ENCODE peak calls at places on chromosomes 12 and 14, in five cellular contexts. One of them, this sample, is unnamed.

GRCh38 chr12:94710933-94711332 is 60.6 kb upstream of the TMCC3 start:
- DNase-seq in H9: peak; percentile 67
- DNase-seq in IMR-90: peak; percentile 4
- DNase-seq in mesenchymal stem cell: no peak
- DNase-seq in trophoblast cell: peak; percentile 47
- DNase-seq in this sample: no peak

GRCh38 chr14:68862954-68863594 is 70.2 kb upstream of the ZFP36L1 start:
- DNase-seq in H9: peak; percentile 81
- DNase-seq in trophoblast cell: peak; percentile 92
- DNase-seq in IMR-90: peak; percentile 81
- DNase-seq in mesenchymal stem cell: peak; percentile 84
- DNase-seq in this sample: peak; percentile 47

GRCh38 chr12:75852956-75853355 is 178.6 kb downstream of the PHLDA1 start:
- DNase-seq in IMR-90: no peak
- DNase-seq in mesenchymal stem cell: no peak
- DNase-seq in trophoblast cell: no peak
- DNase-seq in H9: no peak
- DNase-seq in this sample: no peak

GRCh38 chr14:49875640-49876198 is 17.2 kb upstream of the ARF6 start:
- DNase-seq in trophoblast cell: peak; percentile 89
- DNase-seq in H9: no peak
- DNase-seq in mesenchymal stem cell: no peak
- DNase-seq in IMR-90: no peak
- DNase-seq in this sample: no peak

GRCh38 chr12:57270966-57271470 is 20.0 kb upstream of the STAC3 start:
- DNase-seq in mesenchymal stem cell: no peak
- DNase-seq in H9: peak; percentile 58
- DNase-seq in trophoblast cell: no peak
- DNase-seq in IMR-90: no peak
- DNase-seq in this sample: no peak

GRCh38 chr12:26028953-26029740 is 70.7 kb downstream of the RASSF8 start:
- DNase-seq in mesenchymal stem cell: peak; percentile 57
- DNase-seq in trophoblast cell: peak; percentile 68
- DNase-seq in H9: no peak
- DNase-seq in IMR-90: peak; percentile 67
- DNase-seq in this sample: no peak

GRCh38 chr12:99130808-99131538 is 485.9 kb downstream of the APAF1 start:
- DNase-seq in IMR-90: no peak
- DNase-seq in H9: no peak
- DNase-seq in mesenchymal stem cell: no peak
- DNase-seq in trophoblast cell: peak; percentile 10
- DNase-seq in this sample: no peak

GRCh38 chr14:89773151-89773550 is 181.4 kb downstream of the EFCAB11 start:
- DNase-seq in mesenchymal stem cell: no peak
- DNase-seq in IMR-90: no peak
- DNase-seq in H9: no peak
- DNase-seq in trophoblast cell: no peak
- DNase-seq in this sample: no peak

GRCh38 chr12:6684609-6685008 is 4.6 kb downstream of the ZNF384 start:
- DNase-seq in H9: no peak
- DNase-seq in trophoblast cell: peak; percentile 63
- DNase-seq in IMR-90: peak; percentile 16
- DNase-seq in mesenchymal stem cell: peak; percentile 41
- DNase-seq in this sample: peak; percentile 54

GRCh38 chr14:54253195-54253947 is 143.4 kb upstream of the CDKN3 start:
- DNase-seq in mesenchymal stem cell: peak; percentile 80
- DNase-seq in IMR-90: peak; percentile 89
- DNase-seq in H9: no peak
- DNase-seq in trophoblast cell: peak; percentile 59
- DNase-seq in this sample: no peak

GRCh38 chr14:57833304-57833703 is 32.6 kb downstream of the SLC35F4 start:
- DNase-seq in IMR-90: peak; percentile 88
- DNase-seq in H9: no peak
- DNase-seq in mesenchymal stem cell: no peak
- DNase-seq in trophoblast cell: no peak
- DNase-seq in this sample: no peak

GRCh38 chr12:102172436-102172835 is 25.2 kb downstream of the PMCH start:
- DNase-seq in IMR-90: peak; percentile 64
- DNase-seq in trophoblast cell: no peak
- DNase-seq in mesenchymal stem cell: peak; percentile 26
- DNase-seq in H9: no peak
- DNase-seq in this sample: no peak

GRCh38 chr14:30874120-30874998 is at the start of gene COCH:
- DNase-seq in IMR-90: no peak
- DNase-seq in mesenchymal stem cell: no peak
- DNase-seq in trophoblast cell: peak; percentile 34
- DNase-seq in H9: peak; percentile 61
- DNase-seq in this sample: peak; percentile 79

GRCh38 chr12:39723831-39724230 is 104.2 kb upstream of the ABCD2 start:
- DNase-seq in mesenchymal stem cell: peak; percentile 7
- DNase-seq in H9: peak; percentile 30
- DNase-seq in trophoblast cell: peak; percentile 8
- DNase-seq in IMR-90: no peak
- DNase-seq in this sample: no peak

GRCh38 chr12:95303476-95303875 is 85.9 kb downstream of the VEZT start:
- DNase-seq in IMR-90: peak; percentile 66
- DNase-seq in trophoblast cell: no peak
- DNase-seq in H9: no peak
- DNase-seq in mesenchymal stem cell: no peak
- DNase-seq in this sample: no peak

GRCh38 chr12:1925125-1925963 is 6.9 kb upstream of the CACNA2D4 start:
- DNase-seq in mesenchymal stem cell: no peak
- DNase-seq in IMR-90: no peak
- DNase-seq in H9: peak; percentile 20
- DNase-seq in trophoblast cell: no peak
- DNase-seq in this sample: peak; percentile 34

GRCh38 chr14:71478542-71478941 is 453.7 kb upstream of the RGS6 start:
- DNase-seq in H9: no peak
- DNase-seq in mesenchymal stem cell: peak; percentile 65
- DNase-seq in trophoblast cell: peak; percentile 30
- DNase-seq in IMR-90: peak; percentile 64
- DNase-seq in this sample: no peak

GRCh38 chr14:88422919-88423318 is 37.5 kb downstream of the SPATA7 start:
- DNase-seq in H9: no peak
- DNase-seq in mesenchymal stem cell: peak; percentile 52
- DNase-seq in IMR-90: peak; percentile 88
- DNase-seq in trophoblast cell: no peak
- DNase-seq in this sample: no peak

DNA sequence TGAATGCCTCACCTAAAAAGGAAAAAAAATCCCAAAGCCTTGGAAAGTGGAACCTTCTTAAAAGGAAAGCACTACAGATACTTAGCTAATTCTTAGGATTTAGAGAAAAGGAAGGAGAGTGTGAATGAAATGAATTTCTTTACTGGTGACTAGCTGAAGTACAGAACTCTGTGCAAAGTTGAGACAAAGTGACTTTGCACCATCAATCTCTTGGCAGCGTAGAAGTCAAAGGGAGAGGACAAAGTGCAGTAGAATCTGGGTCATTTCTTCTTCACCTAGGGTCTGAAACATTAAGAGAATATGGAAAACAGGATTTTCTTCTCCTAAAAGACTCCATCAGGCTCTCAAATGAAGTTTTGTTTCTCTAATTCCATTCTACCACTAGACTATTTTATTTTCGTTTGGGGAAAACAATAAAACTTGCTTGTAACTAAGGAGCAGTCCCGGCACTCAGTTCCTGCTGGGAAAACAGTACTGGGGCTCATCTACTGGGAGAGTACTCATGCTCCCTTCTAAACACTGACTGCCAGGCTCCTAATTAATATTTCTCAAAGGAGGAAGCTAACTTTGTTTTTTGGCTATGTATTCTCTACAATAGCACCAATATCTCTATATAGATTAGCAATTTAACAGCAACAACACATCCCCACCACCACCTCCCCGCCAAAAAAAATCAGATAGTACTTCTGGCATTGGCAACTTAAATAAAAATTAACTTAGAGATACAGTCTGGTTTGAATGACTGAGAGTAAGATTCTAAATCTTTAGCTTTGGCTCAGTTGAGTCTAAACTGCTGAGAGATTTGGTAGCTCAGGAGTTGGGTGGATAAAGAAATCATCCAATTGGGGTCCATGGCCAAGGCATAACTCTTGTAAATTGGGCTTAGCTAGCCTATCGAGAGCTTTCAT is 110.7 kb downstream of the SLC15A5 start:
- DNase-seq in H9: no peak
- DNase-seq in mesenchymal stem cell: no peak
- DNase-seq in IMR-90: no peak
- DNase-seq in trophoblast cell: no peak
- DNase-seq in this sample: no peak
- H4K91ac ChIP-seq in H9: no peak overlapping the region
- H4K91ac ChIP-seq in mesenchymal stem cell: no peak overlapping the region
- H4K91ac ChIP-seq in IMR-90: no peak overlapping the region
- H4K91ac ChIP-seq in trophoblast cell: no peak overlapping the region
- H4K91ac ChIP-seq in this sample: no peak overlapping the region

GRCh38 chr14:103006991-103007520 is 50.3 kb downstream of the CDC42BPB start:
- DNase-seq in trophoblast cell: no peak
- DNase-seq in mesenchymal stem cell: no peak
- DNase-seq in IMR-90: no peak
- DNase-seq in H9: no peak
- DNase-seq in this sample: no peak

GRCh38 chr14:103008126-103008525 is 49.2 kb downstream of the CDC42BPB start:
- DNase-seq in IMR-90: no peak
- DNase-seq in trophoblast cell: no peak
- DNase-seq in H9: no peak
- DNase-seq in mesenchymal stem cell: no peak
- DNase-seq in this sample: no peak

GRCh38 chr14:103008768-103009342 is 48.5 kb downstream of the CDC42BPB start:
- DNase-seq in trophoblast cell: no peak
- DNase-seq in IMR-90: peak; percentile 72
- DNase-seq in H9: no peak
- DNase-seq in mesenchymal stem cell: peak; percentile 28
- DNase-seq in this sample: no peak

GRCh38 chr14:103006106-103006505 is 51.2 kb downstream of the CDC42BPB start:
- DNase-seq in H9: no peak
- DNase-seq in mesenchymal stem cell: no peak
- DNase-seq in IMR-90: no peak
- DNase-seq in trophoblast cell: no peak
- DNase-seq in this sample: no peak

GRCh38 chr14:103007555-103007954 is 49.8 kb downstream of the CDC42BPB start:
- DNase-seq in trophoblast cell: no peak
- DNase-seq in IMR-90: no peak
- DNase-seq in H9: no peak
- DNase-seq in mesenchymal stem cell: no peak
- DNase-seq in this sample: no peak
- H4K91ac ChIP-seq in trophoblast cell: no peak overlapping the region
- H4K91ac ChIP-seq in IMR-90: no peak overlapping the region
- H4K91ac ChIP-seq in H9: no peak overlapping the region
- H4K91ac ChIP-seq in mesenchymal stem cell: peak overlapping the region; percentile 47
- H4K91ac ChIP-seq in this sample: no peak overlapping the region

GRCh38 chr12:130971871-130972588 is 18.3 kb downstream of the ADGRD1 start:
- DNase-seq in IMR-90: no peak
- DNase-seq in H9: no peak
- DNase-seq in trophoblast cell: no peak
- DNase-seq in mesenchymal stem cell: no peak
- DNase-seq in this sample: no peak
- H4K91ac ChIP-seq in IMR-90: no peak overlapping the region
- H4K91ac ChIP-seq in H9: no peak overlapping the region
- H4K91ac ChIP-seq in trophoblast cell: no peak overlapping the region
- H4K91ac ChIP-seq in mesenchymal stem cell: no peak overlapping the region
- H4K91ac ChIP-seq in this sample: no peak overlapping the region

GRCh38 chr12:111444706-111445310 is 39.1 kb downstream of the SH2B3 start:
- DNase-seq in IMR-90: no peak
- DNase-seq in mesenchymal stem cell: peak; percentile 92
- DNase-seq in trophoblast cell: peak; percentile 35
- DNase-seq in H9: no peak
- DNase-seq in this sample: peak; percentile 48
- H4K91ac ChIP-seq in IMR-90: no peak overlapping the region
- H4K91ac ChIP-seq in mesenchymal stem cell: peak overlapping the region; percentile 88
- H4K91ac ChIP-seq in trophoblast cell: no peak overlapping the region
- H4K91ac ChIP-seq in H9: no peak overlapping the region
- H4K91ac ChIP-seq in this sample: no peak overlapping the region

GRCh38 chr12:49887536-49888401 is 15.9 kb downstream of the FAIM2 start:
- DNase-seq in trophoblast cell: no peak
- DNase-seq in mesenchymal stem cell: no peak
- DNase-seq in IMR-90: no peak
- DNase-seq in H9: no peak
- DNase-seq in this sample: no peak
- H4K91ac ChIP-seq in trophoblast cell: no peak overlapping the region
- H4K91ac ChIP-seq in mesenchymal stem cell: no peak overlapping the region
- H4K91ac ChIP-seq in IMR-90: no peak overlapping the region
- H4K91ac ChIP-seq in H9: no peak overlapping the region
- H4K91ac ChIP-seq in this sample: peak overlapping the region; percentile 78

GRCh38 chr12:12608557-12608957 is 3.1 kb upstream of the CREBL2 start:
- DNase-seq in mesenchymal stem cell: no peak
- DNase-seq in trophoblast cell: peak; percentile 10
- DNase-seq in H9: no peak
- DNase-seq in IMR-90: peak; percentile 17
- DNase-seq in this sample: no peak
- H4K91ac ChIP-seq in mesenchymal stem cell: no peak overlapping the region
- H4K91ac ChIP-seq in trophoblast cell: no peak overlapping the region
- H4K91ac ChIP-seq in H9: no peak overlapping the region
- H4K91ac ChIP-seq in IMR-90: peak overlapping the region; percentile 12
- H4K91ac ChIP-seq in this sample: peak overlapping the region; percentile 72

DNA sequence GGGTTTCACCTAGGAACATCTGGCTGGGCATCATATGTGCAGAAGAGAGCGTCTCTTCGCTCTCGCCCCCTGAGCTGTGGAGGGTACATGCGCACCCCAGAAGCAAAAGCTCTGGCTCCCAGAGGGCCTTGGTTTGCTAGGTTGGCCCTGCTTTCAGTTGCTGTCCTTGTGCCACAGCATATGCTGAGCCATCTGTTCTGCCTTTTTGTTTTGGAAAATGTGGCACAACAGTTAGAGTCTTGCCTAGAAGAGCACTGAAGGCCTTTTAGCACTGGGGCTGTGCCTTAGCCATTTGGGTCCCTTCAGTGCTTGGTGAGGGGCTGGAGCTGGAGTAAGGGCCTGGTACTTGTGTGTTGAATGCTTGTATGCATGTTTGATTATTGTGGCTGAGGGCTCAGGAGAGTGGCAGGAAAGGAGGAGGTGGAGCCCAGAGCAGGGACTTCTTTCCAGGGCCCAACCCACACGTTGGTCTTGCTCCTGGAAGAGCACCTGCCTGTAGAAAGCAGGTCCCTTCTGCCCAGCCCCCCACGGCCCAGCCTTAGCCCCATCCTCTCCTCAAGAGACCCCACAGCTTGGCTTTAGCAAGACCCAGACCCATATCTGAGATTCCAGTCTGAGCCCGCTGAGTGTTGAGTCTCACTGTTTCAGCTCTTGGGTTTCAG is 113.7 kb downstream of the SLC25A47 start:
- DNase-seq in IMR-90: no peak
- DNase-seq in trophoblast cell: no peak
- DNase-seq in mesenchymal stem cell: no peak
- DNase-seq in H9: no peak
- DNase-seq in this sample: no peak
- H4K91ac ChIP-seq in IMR-90: no peak overlapping the region
- H4K91ac ChIP-seq in trophoblast cell: no peak overlapping the region
- H4K91ac ChIP-seq in mesenchymal stem cell: no peak overlapping the region
- H4K91ac ChIP-seq in H9: no peak overlapping the region
- H4K91ac ChIP-seq in this sample: no peak overlapping the region

GRCh38 chr14:64758711-64759554 is 54.7 kb downstream of the PLEKHG3 start:
- DNase-seq in mesenchymal stem cell: peak; percentile 89
- DNase-seq in H9: no peak
- DNase-seq in IMR-90: peak; percentile 97
- DNase-seq in trophoblast cell: peak; percentile 82
- DNase-seq in this sample: no peak
- H4K91ac ChIP-seq in mesenchymal stem cell: peak overlapping the region; percentile 89
- H4K91ac ChIP-seq in H9: no peak overlapping the region
- H4K91ac ChIP-seq in IMR-90: peak overlapping the region; percentile 96
- H4K91ac ChIP-seq in trophoblast cell: peak overlapping the region; percentile 79
- H4K91ac ChIP-seq in this sample: no peak overlapping the region